ENCODE peak calls at places on chromosomes 11 and 22, in nine cellular contexts. M is spleen, L is HFF-Myc, B is IMR-90, V is tibial nerve, T is cardiac muscle cell, W is AG10803, J is cardiac fibroblast, Q is breast epithelium. A is an unnamed sample.

GRCh38 chr11:94583885-94584500 is 16.8 kb downstream of the PIWIL4 start:
- DNase-seq in M (no peak), L (no peak), B (peak; percentile 75), V (no peak), T (peak; percentile 6), W (peak; percentile 43), J (peak; percentile 74), Q (no peak), A (no peak)

GRCh38 chr22:50505276-50505775 is 2.2 kb downstream of the LMF2 start:
- DNase-seq in M (peak; percentile 79), L (no peak), B (no peak), V (no peak), T (no peak), W (no peak), J (no peak), Q (no peak), A (no peak)

GRCh38 chr11:123409886-123410549 is 20.1 kb upstream of the GRAMD1B start:
- DNase-seq in M (no peak), L (no peak), B (no peak), V (no peak), T (no peak), W (no peak), J (no peak), Q (no peak), A (no peak)

GRCh38 chr11:15745266-15745665 is 611.1 kb downstream of the SOX6 start:
- DNase-seq in M (no peak), L (no peak), B (peak; percentile 50), V (no peak), T (no peak), W (no peak), J (peak; percentile 47), Q (no peak), A (no peak)

GRCh38 chr11:16776716-16777115 is 38.3 kb downstream of the C11orf58 start:
- DNase-seq in M (no peak), L (no peak), B (peak; percentile 25), V (no peak), T (peak; percentile 84), W (peak; percentile 76), J (no peak), Q (no peak), A (no peak)

GRCh38 chr11:68582416-68583046 is 101.8 kb upstream of the GAL start:
- DNase-seq in M (no peak), L (no peak), B (no peak), V (no peak), T (no peak), W (no peak), J (no peak), Q (no peak), A (no peak)

GRCh38 chr11:109377039-109377742 is 44.8 kb upstream of the C11orf87 start:
- DNase-seq in M (no peak), L (no peak), B (no peak), V (no peak), T (no peak), W (no peak), J (no peak), Q (no peak), A (no peak)

GRCh38 chr22:26134654-26135330 is 34.5 kb upstream of the SEZ6L start:
- DNase-seq in M (no peak), L (no peak), B (no peak), V (no peak), T (no peak), W (no peak), J (no peak), Q (no peak), A (no peak)

GRCh38 chr22:47165338-47165931 is 403.0 kb downstream of the TBC1D22A start:
- DNase-seq in M (peak; percentile 63), L (no peak), B (no peak), V (no peak), T (no peak), W (no peak), J (no peak), Q (no peak), A (no peak)

GRCh38 chr11:62664405-62665074 is 470 bp downstream of the C11orf98 start:
- DNase-seq in M (no peak), L (no peak), B (peak; percentile 50), V (no peak), T (peak; percentile 57), W (peak; percentile 30), J (peak; percentile 57), Q (peak; percentile 54), A (no peak)

GRCh38 chr11:727859-728748 is 19.2 kb upstream of the TALDO1 start:
- DNase-seq in M (peak; percentile 95), L (no peak), B (peak; percentile 72), V (peak; percentile 79), T (peak; percentile 69), W (peak; percentile 92), J (peak; percentile 95), Q (peak; percentile 88), A (peak; percentile 69)

GRCh38 chr11:127873478-127873877 is 713.9 kb downstream of the ETS1 start:
- DNase-seq in M (no peak), L (no peak), B (no peak), V (no peak), T (no peak), W (no peak), J (no peak), Q (no peak), A (no peak)

GRCh38 chr11:83185767-83186166 is 7.7 kb upstream of the ANKRD42 start:
- DNase-seq in M (no peak), L (no peak), B (no peak), V (no peak), T (no peak), W (no peak), J (no peak), Q (no peak), A (no peak)

DNA sequence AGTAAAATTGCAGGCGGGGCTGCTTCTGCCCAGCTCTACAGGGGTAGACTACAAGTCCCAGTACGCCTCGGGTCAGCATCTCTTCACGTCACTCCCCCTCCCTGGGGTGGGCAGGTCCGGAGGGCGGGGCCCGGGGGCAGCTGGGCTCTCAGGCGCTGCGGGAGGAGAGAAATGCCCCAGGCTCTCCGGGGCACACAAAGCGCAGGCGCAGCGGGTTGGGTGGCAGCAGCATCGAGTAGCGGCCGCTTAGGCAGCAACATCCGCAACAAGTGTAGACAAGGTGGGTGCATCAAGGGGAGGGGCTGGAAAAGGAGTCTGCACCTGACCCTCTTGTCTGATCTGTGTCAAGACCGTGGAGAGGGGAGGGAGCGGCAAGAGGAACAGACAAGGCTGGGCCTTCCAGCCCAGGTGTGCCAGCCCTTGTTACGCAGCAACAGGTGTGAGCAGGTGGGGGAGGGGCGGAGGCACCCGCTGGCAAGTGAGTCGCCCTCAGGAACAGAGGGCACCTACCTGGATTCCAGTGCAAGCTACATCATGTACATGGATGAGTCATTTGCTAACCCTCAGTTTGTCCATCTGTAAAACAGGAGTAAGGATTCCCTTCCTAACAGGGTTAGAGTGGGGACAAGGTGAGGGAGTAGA is 1.2 kb downstream of the PLEKHB1 start:
- DNase-seq in M (peak; percentile 96), L (peak; percentile 33), B (peak; percentile 70), V (peak; percentile 82), T (peak; percentile 91), W (peak; percentile 80), J (peak; percentile 73), Q (peak; percentile 83), A (peak; percentile 96)
- H3K4me3 ChIP-seq in M (peak overlapping the region; percentile 27), L (no peak overlapping the region), B (peak overlapping the region; percentile 20), V (peak overlapping the region; percentile 45), T (peak overlapping the region; percentile 14), W (peak overlapping the region; percentile 25), J (peak overlapping the region; percentile 26), Q (no peak overlapping the region), A (peak overlapping the region; percentile 74)

DNA sequence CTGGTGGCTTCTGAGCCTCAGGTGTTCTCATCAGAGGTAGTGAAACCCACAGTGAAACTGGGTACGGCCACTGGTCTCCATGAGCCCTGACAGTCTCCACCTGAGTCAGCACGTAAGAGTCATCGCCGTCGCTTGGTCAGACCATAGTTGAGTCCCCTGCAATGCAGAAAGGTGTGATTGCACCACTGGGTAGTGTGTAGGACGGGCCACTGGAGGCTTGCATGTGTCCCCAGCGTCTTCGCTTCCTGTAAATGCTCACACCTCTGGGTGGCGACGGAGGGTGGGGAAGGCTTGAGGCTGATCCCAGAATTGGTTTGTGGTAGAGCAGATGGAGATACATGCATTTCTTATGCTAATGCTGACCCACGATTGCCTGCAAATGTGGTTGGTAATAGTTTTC is 26.4 kb downstream of the CTTN start:
- DNase-seq in M (no peak), L (no peak), B (no peak), V (no peak), T (no peak), W (no peak), J (no peak), Q (no peak), A (no peak)
- TF ChIP-seq CTCF in M (no peak), L (no peak), B (no peak), V (no peak), T (no peak), W (no peak), J (no peak), Q (no peak), A (no peak)

GRCh38 chr22:23751441-23751996 is 607 bp upstream of the ZNF70 start:
- DNase-seq in M (no peak), L (no peak), B (no peak), V (no peak), T (no peak), W (peak; percentile 17), J (no peak), Q (no peak), A (no peak)

GRCh38 chr22:23750744-23751440 is at the start of gene ZNF70:
- DNase-seq in M (peak; percentile 98), L (no peak), B (peak; percentile 74), V (peak; percentile 72), T (peak; percentile 85), W (peak; percentile 76), J (peak; percentile 69), Q (peak; percentile 88), A (peak; percentile 79)

GRCh38 chr22:23753371-23753770 is 854 bp downstream of the VPREB3 start:
- DNase-seq in M (no peak), L (no peak), B (no peak), V (no peak), T (no peak), W (no peak), J (no peak), Q (no peak), A (no peak)

GRCh38 chr22:23752750-23753149 is 1.5 kb downstream of the VPREB3 start:
- DNase-seq in M (peak; percentile 80), L (no peak), B (no peak), V (no peak), T (no peak), W (no peak), J (no peak), Q (no peak), A (no peak)

DNA sequence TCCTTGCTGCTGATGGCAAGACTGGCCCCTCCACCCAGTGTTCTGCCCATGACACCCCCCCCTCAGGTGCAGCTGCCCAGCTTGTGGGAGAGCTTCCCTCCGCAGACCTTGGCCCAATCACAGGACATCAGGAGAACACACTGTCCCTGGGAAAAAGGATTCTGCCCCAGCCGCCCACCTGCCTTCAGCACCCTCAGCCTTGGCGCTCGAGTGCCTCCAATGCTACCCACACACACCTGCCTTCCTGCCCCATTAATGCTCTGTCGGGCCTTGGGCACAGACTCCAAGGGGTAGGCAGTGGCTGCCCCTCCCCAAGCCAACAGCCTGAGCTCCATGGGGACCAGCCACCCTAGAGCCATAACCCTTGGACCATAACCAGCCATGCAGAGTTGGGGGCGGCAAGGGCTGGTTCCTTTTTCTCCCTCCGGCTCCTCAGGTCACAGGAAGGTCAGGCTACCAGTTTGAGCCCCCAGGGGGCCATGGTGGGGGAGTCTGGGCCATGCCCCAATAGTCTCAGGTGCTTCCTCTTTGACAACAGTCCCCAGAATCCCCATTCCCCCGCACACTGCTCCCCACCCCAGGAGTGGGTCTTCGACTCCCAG is 1.3 kb upstream of the ZNF70 start:
- DNase-seq in M (peak; percentile 92), L (no peak), B (no peak), V (no peak), T (no peak), W (no peak), J (no peak), Q (no peak), A (no peak)
- H3K4me3 ChIP-seq in M (peak overlapping the region; percentile 55), L (no peak overlapping the region), B (no peak overlapping the region), V (no peak overlapping the region), T (no peak overlapping the region), W (no peak overlapping the region), J (no peak overlapping the region), Q (no peak overlapping the region), A (peak overlapping the region; percentile 85)

GRCh38 chr11:65773784-65774411 is 6.9 kb downstream of the AP5B1 start:
- DNase-seq in M (no peak), L (no peak), B (no peak), V (no peak), T (no peak), W (no peak), J (no peak), Q (peak; percentile 14), A (no peak)
- TF ChIP-seq CTCF in M (no peak), L (no peak), B (peak; percentile 6), V (no peak), T (peak; percentile 30), W (peak; percentile 36), J (no peak), Q (peak; percentile 8), A (no peak)